ENCODE peak calls at places on chromosomes 7 and 10, in nine cellular contexts. R is left ventricle myocardium inferior, Q is colonic mucosa, M is HCT116, V is body of pancreas, U is uterus, I is PC-9, C is GM23338, Y is OCI-LY7. L is an unnamed sample.

GRCh38 chr7:146331369-146331768 is 214.8 kb downstream of the CNTNAP2 start:
- DNase-seq in R (no peak), Q (no peak), M (no peak), V (no peak), U (no peak), I (no peak), C (no peak), Y (no peak), L (no peak)

GRCh38 chr10:99329891-99330674 is 927 bp downstream of the CNNM1 start:
- DNase-seq in R (no peak), Q (no peak), M (no peak), V (peak; percentile 56), U (no peak), I (no peak), C (peak; percentile 59), Y (no peak), L (peak; percentile 22)

GRCh38 chr7:141696386-141696785 is 5.6 kb downstream of the DENND11 start:
- DNase-seq in R (no peak), Q (peak; percentile 31), M (no peak), V (no peak), U (no peak), I (no peak), C (no peak), Y (no peak), L (no peak)

GRCh38 chr7:157630301-157630853 is 293.6 kb downstream of the DNAJB6 start:
- DNase-seq in R (no peak), Q (no peak), M (no peak), V (no peak), U (no peak), I (no peak), C (no peak), Y (no peak), L (no peak)

GRCh38 chr10:7666253-7667023 is at the start of gene ITIH5:
- DNase-seq in R (peak; percentile 24), Q (no peak), M (no peak), V (peak; percentile 17), U (peak; percentile 28), I (no peak), C (peak; percentile 59), Y (no peak), L (no peak)

GRCh38 chr7:88835147-88835728 is 39.7 kb upstream of the TEX47 start:
- DNase-seq in R (no peak), Q (no peak), M (peak; percentile 24), V (no peak), U (no peak), I (no peak), C (peak; percentile 74), Y (peak; percentile 33), L (no peak)

GRCh38 chr10:79608505-79609375 is 2.0 kb upstream of the SFTPA1 start:
- DNase-seq in R (no peak), Q (peak; percentile 34), M (peak; percentile 24), V (peak; percentile 46), U (peak; percentile 23), I (no peak), C (peak; percentile 80), Y (peak; percentile 79), L (no peak)

GRCh38 chr10:112896273-112896672 is 53.8 kb upstream of the TCF7L2 start:
- DNase-seq in R (no peak), Q (peak; percentile 44), M (no peak), V (no peak), U (no peak), I (no peak), C (no peak), Y (no peak), L (no peak)

GRCh38 chr10:53598914-53599313 is 826.3 kb upstream of the MBL2 start:
- DNase-seq in R (no peak), Q (no peak), M (no peak), V (no peak), U (no peak), I (no peak), C (peak; percentile 94), Y (no peak), L (no peak)

GRCh38 chr10:119252051-119252465 is 44.7 kb downstream of the GRK5 start:
- DNase-seq in R (peak; percentile 44), Q (no peak), M (no peak), V (no peak), U (peak; percentile 42), I (no peak), C (no peak), Y (no peak), L (no peak)

GRCh38 chr10:103504181-103504783 is 10.8 kb downstream of the NEURL1 start:
- DNase-seq in R (no peak), Q (no peak), M (peak; percentile 61), V (peak; percentile 53), U (peak; percentile 77), I (peak; percentile 92), C (no peak), Y (no peak), L (peak; percentile 67)

GRCh38 chr10:71306951-71307350 is 12.1 kb upstream of the SLC29A3 start:
- DNase-seq in R (no peak), Q (no peak), M (no peak), V (no peak), U (no peak), I (no peak), C (no peak), Y (no peak), L (no peak)

GRCh38 chr7:92043637-92044036 is 90.6 kb downstream of the CYP51A1 start:
- DNase-seq in R (no peak), Q (no peak), M (no peak), V (no peak), U (no peak), I (no peak), C (no peak), Y (no peak), L (no peak)

GRCh38 chr10:124802313-124802675 is 675 bp downstream of the ABRAXAS2 start:
- DNase-seq in R (no peak), Q (no peak), M (no peak), V (no peak), U (no peak), I (no peak), C (no peak), Y (peak; percentile 51), L (no peak)

GRCh38 chr7:19772858-19773337 is 519 bp downstream of the TMEM196 start:
- DNase-seq in R (no peak), Q (no peak), M (no peak), V (peak; percentile 13), U (peak; percentile 34), I (no peak), C (peak; percentile 87), Y (no peak), L (peak; percentile 24)

GRCh38 chr10:80433134-80433533 is 21.0 kb upstream of the TSPAN14 start:
- DNase-seq in R (no peak), Q (no peak), M (no peak), V (no peak), U (no peak), I (no peak), C (no peak), Y (no peak), L (no peak)

GRCh38 chr10:51521605-51522004 is 177.8 kb downstream of the CSTF2T start:
- DNase-seq in R (no peak), Q (no peak), M (no peak), V (no peak), U (no peak), I (no peak), C (no peak), Y (no peak), L (no peak)

GRCh38 chr10:78950656-78951587 is 117.8 kb upstream of the ZMIZ1 start:
- DNase-seq in R (no peak), Q (no peak), M (no peak), V (no peak), U (no peak), I (no peak), C (no peak), Y (no peak), L (no peak)

GRCh38 chr7:1481300-1481699 is 22.0 kb upstream of the MICALL2 start:
- DNase-seq in R (no peak), Q (no peak), M (no peak), V (no peak), U (no peak), I (no peak), C (no peak), Y (no peak), L (no peak)

GRCh38 chr7:1483079-1483478 is 21.1 kb downstream of the INTS1 start:
- DNase-seq in R (no peak), Q (no peak), M (no peak), V (no peak), U (no peak), I (no peak), C (no peak), Y (no peak), L (no peak)

GRCh38 chr7:1484569-1484968 is 19.6 kb downstream of the INTS1 start:
- DNase-seq in R (no peak), Q (no peak), M (no peak), V (no peak), U (no peak), I (no peak), C (no peak), Y (no peak), L (no peak)

GRCh38 chr7:1485156-1485555 is 19.0 kb downstream of the INTS1 start:
- DNase-seq in R (no peak), Q (no peak), M (no peak), V (no peak), U (no peak), I (no peak), C (no peak), Y (no peak), L (no peak)

GRCh38 chr7:1483536-1484505 is 20.4 kb downstream of the INTS1 start:
- DNase-seq in R (no peak), Q (no peak), M (no peak), V (no peak), U (no peak), I (no peak), C (no peak), Y (no peak), L (no peak)
- H3K36me3 ChIP-seq in R (peaks cover 98% of the 10 kb centered on the region), Q (peaks cover 3% of the 10 kb centered on the region), M (peaks cover 14% of the 10 kb centered on the region), V (peaks cover 20% of the 10 kb centered on the region), U (no peaks in the 10 kb centered on the region), I (peaks cover 8% of the 10 kb centered on the region), C (no peaks in the 10 kb centered on the region), Y (peaks cover 87% of the 10 kb centered on the region), L (peaks cover 93% of the 10 kb centered on the region)

GRCh38 chr10:32958992-32959703 is 1.1 kb upstream of the ITGB1 start:
- DNase-seq in R (no peak), Q (no peak), M (no peak), V (no peak), U (no peak), I (no peak), C (no peak), Y (no peak), L (no peak)
- H3K4me3 ChIP-seq in R (peak overlapping the region; percentile 97), Q (peak overlapping the region; percentile 79), M (peak overlapping the region; percentile 87), V (peak overlapping the region; percentile 53), U (peak overlapping the region; percentile 88), I (peak overlapping the region; percentile 99), C (peak overlapping the region; percentile 76), Y (peak overlapping the region; percentile 94), L (peak overlapping the region; percentile 98)

DNA sequence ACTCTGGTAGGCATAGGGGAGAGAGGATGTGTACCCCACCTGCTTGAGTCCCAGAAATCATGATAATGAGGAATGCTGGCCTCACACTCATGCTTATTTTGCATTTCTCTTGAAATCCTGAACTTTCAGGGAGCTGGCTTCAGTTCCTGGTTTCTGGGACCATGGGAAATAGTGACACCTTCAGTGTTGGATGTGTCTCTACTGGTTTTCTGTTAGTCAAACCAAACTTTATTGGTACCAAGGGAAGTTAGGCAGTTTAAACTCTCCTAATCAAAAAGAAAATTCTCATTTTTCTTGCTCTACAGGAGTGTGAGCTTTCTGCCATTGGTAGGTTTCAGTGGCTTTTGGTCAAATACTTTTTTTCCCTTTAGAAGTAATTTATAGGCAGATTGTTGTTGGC is 11.8 kb upstream of the PCGF5 start:
- DNase-seq in R (no peak), Q (no peak), M (no peak), V (no peak), U (no peak), I (no peak), C (peak; percentile 25), Y (no peak), L (no peak)
- TF ChIP-seq CTCF in R (no peak), Q (no peak), M (no peak), V (no peak), U (no peak), I (no peak), C (peak; percentile 28), Y (no peak), L (no peak)

GRCh38 chr10:88735661-88736060 is 24.2 kb upstream of the LIPN start:
- DNase-seq in R (no peak), Q (no peak), M (no peak), V (no peak), U (no peak), I (no peak), C (no peak), Y (no peak), L (no peak)
- H3K36me3 ChIP-seq in R (no peaks in the 10 kb centered on the region), Q (no peaks in the 10 kb centered on the region), M (no peaks in the 10 kb centered on the region), V (no peaks in the 10 kb centered on the region), U (no peaks in the 10 kb centered on the region), I (no peaks in the 10 kb centered on the region), C (no peaks in the 10 kb centered on the region), Y (no peaks in the 10 kb centered on the region), L (no peaks in the 10 kb centered on the region)

L was measured in adrenal gland.